ENCODE peak calls at places on chromosomes 1 and 21, in four cellular contexts. K is psoas muscle, W is lower lobe of right lung, Y is stomach. H is an unnamed sample.

GRCh38 chr21:14382486-14382834 is 486 bp downstream of the HSPA13 start:
- DNase-seq in K (no peak), W (no peak), Y (no peak), H (no peak)

GRCh38 chr1:165875171-165875570 is 47.8 kb downstream of the UCK2 start:
- DNase-seq in K (no peak), W (no peak), Y (peak), H (no peak)

GRCh38 chr21:28228624-28228995 is 764.1 kb downstream of the LTN1 start:
- DNase-seq in K (no peak), W (no peak), Y (no peak), H (no peak)

GRCh38 chr1:81803423-81804103 is 2.8 kb downstream of the ADGRL2 start:
- DNase-seq in K (no peak), W (no peak), Y (no peak), H (no peak)

GRCh38 chr1:176795929-176796328 is 333.0 kb downstream of the PAPPA2 start:
- DNase-seq in K (no peak), W (no peak), Y (no peak), H (no peak)

GRCh38 chr1:226783202-226783601 is 44.1 kb upstream of the ITPKB start:
- DNase-seq in K (no peak), W (no peak), Y (no peak), H (no peak)

GRCh38 chr1:110258734-110259133 is 48.6 kb downstream of the KCNC4 start:
- DNase-seq in K (no peak), W (no peak), Y (no peak), H (no peak)

GRCh38 chr1:167854184-167854583 is 59.8 kb downstream of the ADCY10 start:
- DNase-seq in K (no peak), W (no peak), Y (no peak), H (no peak)

GRCh38 chr1:12739613-12740012 is 6.4 kb upstream of the CFAP107 start:
- DNase-seq in K (no peak), W (no peak), Y (no peak), H (no peak)

GRCh38 chr1:156055649-156056048 is 1.1 kb downstream of the LAMTOR2 start:
- DNase-seq in K (no peak), W (no peak), Y (no peak), H (no peak)

GRCh38 chr1:66951513-66951912 is 26.7 kb downstream of the MIER1 start:
- DNase-seq in K (no peak), W (no peak), Y (no peak), H (no peak)

GRCh38 chr1:183291802-183292515 is 105.9 kb downstream of the LAMC2 start:
- DNase-seq in K (no peak), W (no peak), Y (no peak), H (peak)

GRCh38 chr1:172383541-172383940 is 36.9 kb upstream of the C1orf105 start:
- DNase-seq in K (no peak), W (no peak), Y (no peak), H (peak)

GRCh38 chr1:86972262-86972661 is 57.8 kb downstream of the HS2ST1 start:
- DNase-seq in K (no peak), W (no peak), Y (peak), H (no peak)

GRCh38 chr1:71987210-71987609 is 295.1 kb downstream of the NEGR1 start:
- DNase-seq in K (no peak), W (no peak), Y (no peak), H (no peak)

GRCh38 chr1:234874291-234875288 is 254.0 kb downstream of the TOMM20 start:
- DNase-seq in K (no peak), W (peak), Y (no peak), H (no peak)

GRCh38 chr1:58618303-58618702 is 41.3 kb upstream of the TACSTD2 start:
- DNase-seq in K (no peak), W (peak), Y (peak), H (peak)

GRCh38 chr1:44050261-44050660 is 19.0 kb upstream of the SLC6A9 start:
- DNase-seq in K (no peak), W (no peak), Y (no peak), H (no peak)

GRCh38 chr21:43797415-43797814 is 8.0 kb downstream of the RRP1 start:
- DNase-seq in K (no peak), W (no peak), Y (no peak), H (no peak)

GRCh38 chr1:147618077-147618569 is 52.2 kb downstream of the ACP6 start:
- DNase-seq in K (no peak), W (no peak), Y (no peak), H (no peak)

GRCh38 chr1:6447818-6448748 is 17.9 kb downstream of the TNFRSF25 start:
- DNase-seq in K (no peak), W (no peak), Y (no peak), H (no peak)

GRCh38 chr1:86522230-86522629 is 24.6 kb upstream of the CLCA4 start:
- DNase-seq in K (no peak), W (no peak), Y (no peak), H (no peak)

GRCh38 chr1:167862432-167863076 is 51.4 kb downstream of the ADCY10 start:
- DNase-seq in K (no peak), W (no peak), Y (no peak), H (no peak)

GRCh38 chr1:41890841-41891311 is 27.8 kb downstream of the HIVEP3 start:
- DNase-seq in K (peak), W (no peak), Y (peak), H (no peak)

GRCh38 chr1:2050482-2050792 is 226 bp downstream of the PRKCZ start:
- DNase-seq in K (no peak), W (no peak), Y (no peak), H (no peak)

GRCh38 chr1:219279017-219279770 is 105.5 kb downstream of the LYPLAL1 start:
- DNase-seq in K (no peak), W (no peak), Y (no peak), H (no peak)

GRCh38 chr1:2543543-2544092 is 12.6 kb upstream of the TNFRSF14 start:
- DNase-seq in K (no peak), W (no peak), Y (peak), H (no peak)

GRCh38 chr1:5976231-5976630 is 16.0 kb downstream of the NPHP4 start:
- DNase-seq in K (peak), W (no peak), Y (no peak), H (no peak)

GRCh38 chr1:202189919-202190715 is 3.5 kb upstream of the LGR6 start:
- DNase-seq in K (no peak), W (no peak), Y (no peak), H (no peak)

DNA sequence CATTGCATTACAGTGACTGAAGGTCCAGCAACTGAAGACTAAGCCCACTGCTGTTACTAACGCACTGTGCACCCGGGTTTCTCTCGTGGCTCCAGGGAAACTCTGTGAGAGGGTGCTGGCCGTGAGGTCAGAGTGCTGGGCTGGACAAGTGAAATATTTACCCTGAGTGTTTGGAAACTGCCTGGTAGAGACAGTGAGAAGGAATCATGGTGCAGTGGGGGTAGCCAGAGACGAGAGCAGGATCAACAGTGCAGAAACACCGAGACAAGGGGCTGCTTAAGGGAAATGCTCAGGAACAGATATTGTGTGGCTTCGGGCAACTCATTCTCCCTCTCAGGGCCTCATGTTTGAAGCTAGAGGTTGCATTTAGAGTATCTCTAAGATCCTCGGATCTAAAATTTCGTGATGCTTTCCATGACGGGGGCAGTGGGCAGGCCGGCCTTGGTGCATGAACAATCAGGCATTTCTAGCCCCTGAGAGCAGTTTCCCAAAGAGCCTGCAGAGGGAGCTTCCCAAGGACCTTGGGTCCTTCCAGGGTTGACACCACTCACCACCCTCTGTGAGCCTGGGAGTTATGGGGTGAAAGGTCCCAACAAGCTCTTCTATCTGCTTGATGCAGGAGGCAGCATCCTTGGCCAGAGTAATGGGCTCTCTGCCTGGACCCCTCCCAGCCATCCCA is 9.7 kb downstream of the CD2 start:
- DNase-seq in K (no peak), W (no peak), Y (peak), H (no peak)
- TF ChIP-seq CTCF in K (peak), W (peak), Y (no peak), H (peak)

GRCh38 chr1:27940297-27940696 is 5.5 kb downstream of the SMPDL3B start:
- DNase-seq in K (peak), W (peak), Y (peak), H (no peak)
- TF ChIP-seq CTCF in K (peak), W (peak), Y (no peak), H (peak)

GRCh38 chr21:41861987-41862386 is 17.2 kb downstream of the PRDM15 start:
- DNase-seq in K (no peak), W (no peak), Y (no peak), H (no peak)
- TF ChIP-seq CTCF in K (no peak), W (no peak), Y (no peak), H (no peak)

GRCh38 chr1:200887036-200887435 is 7.7 kb upstream of the INAVA start:
- DNase-seq in K (no peak), W (no peak), Y (no peak), H (no peak)

GRCh38 chr1:200885564-200886402 is 8.9 kb upstream of the INAVA start:
- DNase-seq in K (no peak), W (no peak), Y (no peak), H (no peak)

GRCh38 chr1:200880212-200880611 is 7.4 kb downstream of the GPR25 start:
- DNase-seq in K (no peak), W (no peak), Y (no peak), H (no peak)

GRCh38 chr1:200886590-200886989 is 8.1 kb upstream of the INAVA start:
- DNase-seq in K (no peak), W (no peak), Y (no peak), H (no peak)

DNA sequence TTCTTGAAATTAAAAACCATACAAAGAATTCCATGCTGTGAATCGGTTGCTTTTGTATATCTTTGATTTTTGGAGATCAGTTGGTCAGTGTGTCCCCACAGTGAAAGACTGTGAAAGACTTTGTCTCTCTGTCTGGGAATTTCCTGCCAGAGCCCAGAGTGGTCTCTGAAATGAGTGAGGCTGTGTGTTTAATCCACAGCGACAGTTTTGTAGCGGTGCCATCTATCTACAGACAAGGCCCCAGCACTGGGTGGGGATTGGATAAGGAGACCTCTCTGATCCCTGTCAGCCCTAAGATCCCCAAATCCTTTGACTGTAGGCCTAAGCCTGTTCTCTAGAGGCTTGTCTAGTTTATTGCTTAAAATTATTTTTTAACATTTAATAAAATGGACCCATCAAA is 10.3 kb downstream of the GPR25 start:
- DNase-seq in K (no peak), W (no peak), Y (peak), H (no peak)
- TF ChIP-seq CTCF in K (no peak), W (no peak), Y (no peak), H (no peak)

DNA sequence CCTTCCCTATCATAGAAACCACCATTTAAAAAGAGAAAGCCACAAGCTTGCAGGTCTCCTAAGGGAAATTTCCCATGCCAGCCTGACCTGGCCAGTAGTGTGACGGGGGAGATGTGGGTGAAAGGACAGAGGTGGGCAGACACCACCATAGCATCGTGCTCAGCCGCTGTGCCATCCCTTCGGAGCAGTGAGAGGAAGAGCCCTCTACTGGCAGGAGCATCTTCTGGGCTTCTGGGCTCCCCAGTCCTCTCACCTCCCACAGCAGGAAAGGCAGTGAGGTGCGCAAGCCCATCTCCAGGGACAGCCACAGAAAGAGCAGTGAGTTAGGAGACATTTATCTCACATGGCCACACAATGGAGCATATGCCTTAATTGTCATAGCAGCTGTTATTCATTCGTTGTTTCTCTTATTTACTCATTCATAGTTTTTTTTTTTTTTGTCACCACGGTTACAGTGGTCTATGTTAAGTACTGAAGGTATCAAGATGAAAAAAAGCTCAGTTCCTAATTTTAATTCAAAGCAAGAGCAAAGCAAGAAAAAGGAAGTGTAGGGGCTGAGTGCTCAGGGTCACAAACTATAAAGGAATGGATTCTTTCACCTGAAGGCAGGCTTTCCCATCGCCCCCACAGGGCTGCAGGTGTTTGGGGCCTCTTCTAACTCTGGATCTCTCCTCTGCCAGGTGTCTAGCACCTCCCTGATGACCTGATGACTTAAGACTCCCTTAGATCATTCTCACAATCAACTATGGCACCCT is 48.8 kb upstream of the CAMK1G start:
- DNase-seq in K (no peak), W (no peak), Y (no peak), H (no peak)
- TF ChIP-seq CTCF in K (no peak), W (no peak), Y (no peak), H (no peak)

GRCh38 chr1:33842348-33842747 is 21.5 kb upstream of the HMGB4 start:
- DNase-seq in K (no peak), W (no peak), Y (no peak), H (no peak)
- TF ChIP-seq CTCF in K (no peak), W (no peak), Y (no peak), H (no peak)

GRCh38 chr1:241736387-241736786 is 84.3 kb downstream of the WDR64 start:
- DNase-seq in K (no peak), W (no peak), Y (no peak), H (no peak)
- TF ChIP-seq CTCF in K (no peak), W (no peak), Y (no peak), H (no peak)